ENCODE peak calls at places on chromosomes 1 and 21, in nine cellular contexts. O is PC-3, K is aorta, E is GM12878, N is endothelial cell of umbilical vein, I is neuronal stem cell, X is small intestine, G is prostate gland, W is spleen. A is an unnamed sample. For H3K4me1, the result is how much of the 10 kb centered on the place peaks cover.

GRCh38 chr1:111538343-111539035 is 35.1 kb upstream of the ADORA3 start:
- DNase-seq in O (peak), K (no peak), E (no peak), N (no peak), I (no peak), X (peak), G (no peak), W (no peak), A (no peak)

GRCh38 chr1:6109688-6110087 is 64.0 kb downstream of the KCNAB2 start:
- DNase-seq in O (no peak), K (peak), E (no peak), N (no peak), I (no peak), X (no peak), G (no peak), W (peak), A (no peak)

GRCh38 chr21:15967661-15968060 is 237.9 kb downstream of the USP25 start:
- DNase-seq in O (peak), K (no peak), E (no peak), N (no peak), I (no peak), X (no peak), G (no peak), W (no peak), A (no peak)

GRCh38 chr1:93827633-93828436 is 51.2 kb downstream of the DNTTIP2 start:
- DNase-seq in O (peak), K (no peak), E (no peak), N (peak), I (no peak), X (no peak), G (no peak), W (no peak), A (no peak)

GRCh38 chr1:119674835-119675289 is 26.8 kb upstream of the ZNF697 start:
- DNase-seq in O (peak), K (no peak), E (no peak), N (peak), I (no peak), X (no peak), G (no peak), W (no peak), A (peak)

GRCh38 chr1:174166530-174167328 is 7.4 kb downstream of the RABGAP1L start:
- DNase-seq in O (no peak), K (no peak), E (no peak), N (no peak), I (no peak), X (no peak), G (no peak), W (no peak), A (no peak)

GRCh38 chr1:196259291-196259690 is 348.9 kb downstream of the KCNT2 start:
- DNase-seq in O (no peak), K (no peak), E (no peak), N (peak), I (no peak), X (no peak), G (no peak), W (no peak), A (no peak)

GRCh38 chr1:6447818-6448748 is 17.9 kb downstream of the TNFRSF25 start:
- DNase-seq in O (peak), K (no peak), E (no peak), N (no peak), I (no peak), X (no peak), G (no peak), W (no peak), A (no peak)

GRCh38 chr1:110425611-110426152 is 18.2 kb upstream of the LAMTOR5 start:
- DNase-seq in O (no peak), K (no peak), E (no peak), N (no peak), I (no peak), X (no peak), G (no peak), W (no peak), A (no peak)

GRCh38 chr1:60765204-60765603 is 317.2 kb upstream of the NFIA start:
- DNase-seq in O (peak), K (no peak), E (no peak), N (peak), I (no peak), X (peak), G (peak), W (no peak), A (no peak)

GRCh38 chr21:27532081-27532480 is 565.2 kb upstream of the ADAMTS5 start:
- DNase-seq in O (peak), K (no peak), E (no peak), N (no peak), I (no peak), X (peak), G (no peak), W (no peak), A (no peak)

GRCh38 chr1:68725353-68725752 is 228.5 kb upstream of the DEPDC1 start:
- DNase-seq in O (no peak), K (peak), E (no peak), N (peak), I (no peak), X (no peak), G (no peak), W (no peak), A (peak)

GRCh38 chr1:237901284-237901870 is 10.7 kb upstream of the ZP4 start:
- DNase-seq in O (peak), K (no peak), E (no peak), N (no peak), I (no peak), X (peak), G (no peak), W (no peak), A (no peak)

GRCh38 chr21:33360281-33360680 is 35.5 kb downstream of the IFNAR1 start:
- DNase-seq in O (peak), K (no peak), E (no peak), N (peak), I (no peak), X (no peak), G (no peak), W (no peak), A (no peak)

GRCh38 chr1:166953486-166953885 is 21.9 kb downstream of the ILDR2 start:
- DNase-seq in O (no peak), K (no peak), E (no peak), N (no peak), I (no peak), X (no peak), G (no peak), W (no peak), A (no peak)

GRCh38 chr21:46057111-46057709 is 40.7 kb upstream of the COL6A2 start:
- DNase-seq in O (no peak), K (peak), E (no peak), N (no peak), I (no peak), X (no peak), G (no peak), W (no peak), A (peak)

GRCh38 chr1:117838911-117839310 is 90.5 kb downstream of the GDAP2 start:
- DNase-seq in O (peak), K (no peak), E (no peak), N (peak), I (no peak), X (no peak), G (no peak), W (no peak), A (no peak)

GRCh38 chr1:33454646-33455282 is 17.7 kb upstream of the ZSCAN20 start:
- DNase-seq in O (no peak), K (no peak), E (no peak), N (no peak), I (no peak), X (no peak), G (no peak), W (no peak), A (no peak)

GRCh38 chr1:41728403-41729202 is 190.1 kb downstream of the HIVEP3 start:
- DNase-seq in O (no peak), K (no peak), E (peak), N (no peak), I (no peak), X (no peak), G (no peak), W (peak), A (no peak)

GRCh38 chr1:6991271-6991670 is 206.0 kb downstream of the CAMTA1 start:
- DNase-seq in O (peak), K (no peak), E (no peak), N (peak), I (no peak), X (no peak), G (no peak), W (no peak), A (no peak)

GRCh38 chr1:156146749-156147405 is 6.5 kb upstream of the SEMA4A start:
- DNase-seq in O (peak), K (peak), E (no peak), N (peak), I (no peak), X (no peak), G (no peak), W (peak), A (no peak)

GRCh38 chr1:202104073-202104472 is 18.6 kb upstream of the GPR37L1 start:
- DNase-seq in O (no peak), K (no peak), E (no peak), N (no peak), I (no peak), X (peak), G (no peak), W (no peak), A (no peak)

DNA sequence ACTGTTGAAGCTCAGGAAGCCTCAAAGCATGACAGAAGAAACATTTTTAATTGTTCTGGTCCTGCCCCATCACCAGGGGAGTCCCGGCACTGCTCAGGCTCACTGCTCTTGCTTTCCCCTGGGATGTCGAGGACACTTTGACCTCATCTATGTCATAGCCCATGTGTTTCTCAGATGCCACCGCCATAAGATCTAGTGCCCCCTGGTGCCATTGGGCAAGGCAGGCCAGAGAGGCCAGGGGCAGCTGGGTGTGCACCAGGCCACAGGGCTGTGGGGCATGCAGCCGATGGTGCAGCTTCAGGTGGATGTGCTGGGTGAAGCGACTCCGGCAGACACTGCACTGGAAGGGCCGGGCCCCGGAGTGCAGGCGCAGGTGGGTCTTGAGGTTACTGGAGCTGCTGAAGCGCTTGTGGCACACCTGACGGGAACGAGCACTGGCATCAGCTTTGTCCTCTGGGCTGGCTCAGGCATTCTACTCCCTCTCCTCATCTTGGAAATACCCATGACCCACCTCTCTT is 7.7 kb upstream of the CRYBG2 start:
- DNase-seq in O (no peak), K (no peak), E (no peak), N (no peak), I (no peak), X (no peak), G (no peak), W (no peak), A (no peak)
- H3K4me1 ChIP-seq in O (under half), K (under half), E (under half), N (under half), I (under half), X (under half), G (under half), W (under half), A (under half)

GRCh38 chr1:66354311-66354922 is 179.5 kb upstream of the SGIP1 start:
- DNase-seq in O (no peak), K (no peak), E (no peak), N (peak), I (no peak), X (no peak), G (no peak), W (no peak), A (no peak)
- H3K4me1 ChIP-seq in O (under half), K (under half), E (under half), N (half or more), I (half or more), X (under half), G (under half), W (half or more), A (under half)

GRCh38 chr1:32182060-32182459 is 2.6 kb downstream of the TXLNA start:
- DNase-seq in O (no peak), K (no peak), E (no peak), N (no peak), I (no peak), X (no peak), G (no peak), W (no peak), A (no peak)

GRCh38 chr1:32179443-32180185 is at the start of gene TXLNA:
- DNase-seq in O (peak), K (peak), E (peak), N (peak), I (peak), X (peak), G (peak), W (peak), A (peak)

GRCh38 chr1:32180186-32181060 is 948 bp downstream of the TXLNA start:
- DNase-seq in O (peak), K (peak), E (no peak), N (no peak), I (peak), X (peak), G (peak), W (peak), A (peak)

GRCh38 chr1:32181065-32181464 is 1.6 kb downstream of the TXLNA start:
- DNase-seq in O (no peak), K (no peak), E (no peak), N (no peak), I (no peak), X (no peak), G (no peak), W (no peak), A (no peak)

DNA sequence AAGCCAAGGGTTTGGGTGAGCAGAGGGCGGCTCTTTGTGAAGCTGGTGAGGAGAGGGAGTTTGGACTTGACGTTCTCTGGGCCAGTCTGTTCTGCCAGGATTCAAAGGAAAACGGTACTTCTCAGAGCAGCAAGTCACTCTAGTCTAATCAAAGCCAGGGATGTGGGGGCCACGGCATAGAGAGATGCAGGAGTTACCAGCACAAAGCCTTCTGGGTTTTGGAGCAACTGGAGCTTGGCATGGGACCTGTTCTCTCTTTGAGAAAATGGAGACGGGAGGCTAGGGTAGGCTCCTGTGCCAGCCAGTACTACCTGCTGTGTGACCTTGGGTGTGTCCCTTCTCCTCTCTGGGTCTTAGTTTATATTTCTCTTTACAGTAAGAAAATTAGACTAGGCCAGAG is 2.1 kb downstream of the TXLNA start:
- DNase-seq in O (no peak), K (no peak), E (no peak), N (no peak), I (no peak), X (no peak), G (no peak), W (no peak), A (no peak)
- H3K4me1 ChIP-seq in O (under half), K (under half), E (under half), N (under half), I (under half), X (under half), G (under half), W (half or more), A (under half)

GRCh38 chr1:32265846-32266245 is 14.8 kb downstream of the LCK start:
- DNase-seq in O (no peak), K (no peak), E (no peak), N (no peak), I (no peak), X (no peak), G (no peak), W (no peak), A (no peak)

GRCh38 chr1:32266926-32267645 is 16.0 kb downstream of the LCK start:
- DNase-seq in O (no peak), K (no peak), E (no peak), N (peak), I (no peak), X (no peak), G (no peak), W (no peak), A (no peak)

GRCh38 chr1:32269744-32270143 is 18.7 kb downstream of the LCK start:
- DNase-seq in O (no peak), K (no peak), E (no peak), N (no peak), I (no peak), X (no peak), G (no peak), W (no peak), A (no peak)

DNA sequence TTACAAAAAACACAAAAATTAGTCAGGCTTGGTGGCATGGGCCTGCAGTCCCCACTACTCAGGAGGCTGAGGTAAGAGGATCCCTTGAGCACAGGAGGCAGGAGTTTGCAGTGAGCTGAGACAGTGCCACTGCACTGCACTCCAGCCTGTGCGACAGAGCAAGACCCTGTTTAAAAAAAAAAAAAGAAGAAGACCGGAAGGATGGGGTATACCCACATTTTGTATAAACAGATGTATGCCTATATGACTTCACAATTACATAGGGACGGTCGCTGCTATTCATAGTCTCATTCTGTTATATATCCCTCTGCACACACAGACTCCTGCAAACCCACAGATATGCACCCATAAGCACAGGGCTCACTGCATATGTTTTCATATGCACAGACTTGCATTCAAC is 12.7 kb downstream of the LCK start:
- DNase-seq in O (no peak), K (no peak), E (no peak), N (no peak), I (no peak), X (no peak), G (no peak), W (no peak), A (no peak)
- H3K4me1 ChIP-seq in O (under half), K (under half), E (under half), N (under half), I (under half), X (under half), G (under half), W (under half), A (under half)

GRCh38 chr1:91712393-91712792 is 173.6 kb downstream of the TGFBR3 start:
- DNase-seq in O (no peak), K (no peak), E (no peak), N (no peak), I (no peak), X (no peak), G (no peak), W (no peak), A (no peak)
- H3K4me1 ChIP-seq in O (under half), K (under half), E (under half), N (under half), I (under half), X (under half), G (under half), W (under half), A (under half)

DNA sequence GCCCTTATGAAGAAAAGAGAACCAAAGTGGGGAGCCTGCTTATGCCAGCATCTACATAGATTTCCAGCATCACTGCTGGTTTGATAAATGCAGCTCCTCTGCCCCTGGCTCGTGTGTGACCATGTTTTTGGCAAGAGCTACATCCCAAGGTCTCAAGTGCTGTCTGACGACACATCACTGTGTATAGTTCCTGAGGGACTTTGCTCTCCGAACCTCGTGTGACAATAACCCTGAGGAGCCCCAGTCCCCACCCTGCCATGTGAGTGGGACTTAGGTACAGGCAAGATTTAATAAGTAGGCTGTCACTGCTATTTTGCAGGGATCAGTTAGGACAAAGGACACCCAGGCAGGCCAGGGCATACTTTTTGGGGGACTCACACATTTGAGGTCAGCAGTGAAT is 28.8 kb upstream of the RERE start:
- DNase-seq in O (no peak), K (no peak), E (no peak), N (no peak), I (no peak), X (peak), G (no peak), W (no peak), A (no peak)
- H3K4me1 ChIP-seq in O (under half), K (under half), E (under half), N (under half), I (under half), X (under half), G (under half), W (under half), A (under half)

DNA sequence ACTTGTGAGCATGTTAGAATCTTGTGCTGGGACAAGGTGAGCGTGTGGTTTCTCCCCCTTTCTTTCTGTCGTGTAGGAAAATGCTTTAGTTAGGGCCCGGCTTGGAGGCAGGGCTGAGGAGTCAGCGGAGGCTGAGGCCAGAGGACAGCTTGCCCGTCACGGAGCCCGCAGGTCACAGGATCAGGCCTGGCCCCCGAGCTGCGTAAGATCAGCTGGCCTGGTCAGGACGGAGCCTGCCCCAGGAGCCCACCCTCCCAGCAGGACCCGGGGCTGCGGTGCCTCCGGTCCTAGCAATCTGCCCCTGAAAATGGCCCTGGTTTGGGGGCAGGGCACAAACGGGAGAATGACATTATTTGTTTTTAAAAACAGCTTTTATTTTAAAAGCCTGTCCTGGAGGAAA is 52.0 kb downstream of the PRDM16 start:
- DNase-seq in O (no peak), K (no peak), E (no peak), N (no peak), I (no peak), X (no peak), G (no peak), W (no peak), A (no peak)
- H3K4me1 ChIP-seq in O (under half), K (under half), E (under half), N (under half), I (under half), X (under half), G (under half), W (under half), A (under half)